ENCODE peak calls at places on chromosome 15, in five cellular contexts. P is NCI-H1092 treated with DMSO at 0.1 percent for 48 hours; I is HuH-7.5; K is stimulated activated CD8-positive, alpha-beta memory T cell treated with anti-CD3 and anti-CD28 coated beads, Interleukin-4, amount 100 ng/mL, for 24 hours; H is spleen. C is an unnamed sample.

GRCh38 chr15:70036585-70037343 is 61.0 kb downstream of the TLE3 start:
- DNase-seq in P (peak), I (no peak), K (no peak), H (peak), C (no peak)

GRCh38 chr15:100687532-100688215 is 85.3 kb downstream of the ASB7 start:
- DNase-seq in P (no peak), I (no peak), K (no peak), H (no peak), C (no peak)

GRCh38 chr15:68419301-68420175 is 12.4 kb downstream of the ITGA11 start:
- DNase-seq in P (no peak), I (no peak), K (no peak), H (no peak), C (no peak)

GRCh38 chr15:84715442-84716035 is 400 bp downstream of the SEC11A start:
- DNase-seq in P (no peak), I (peak), K (no peak), H (peak), C (no peak)

GRCh38 chr15:75801859-75802593 is 41.2 kb upstream of the UBE2Q2 start:
- DNase-seq in P (peak), I (peak), K (peak), H (peak), C (peak)

GRCh38 chr15:70334286-70334685 is 236.6 kb upstream of the TLE3 start:
- DNase-seq in P (no peak), I (no peak), K (no peak), H (no peak), C (no peak)

GRCh38 chr15:33021806-33022389 is 172.6 kb downstream of the FMN1 start:
- DNase-seq in P (peak), I (peak), K (no peak), H (no peak), C (peak)

GRCh38 chr15:37019479-37020433 is 80.6 kb downstream of the MEIS2 start:
- DNase-seq in P (no peak), I (peak), K (no peak), H (no peak), C (no peak)

GRCh38 chr15:68154923-68155559 is 50.1 kb downstream of the CALML4 start:
- DNase-seq in P (peak), I (peak), K (peak), H (no peak), C (peak)

GRCh38 chr15:81189583-81190283 is 6.9 kb upstream of the IL16 start:
- DNase-seq in P (no peak), I (no peak), K (no peak), H (no peak), C (peak)

GRCh38 chr15:76206325-76206976 is 104.8 kb downstream of the ETFA start:
- DNase-seq in P (peak), I (no peak), K (no peak), H (peak), C (no peak)

GRCh38 chr15:25403771-25404170 is 35.1 kb downstream of the UBE3A start:
- DNase-seq in P (no peak), I (no peak), K (no peak), H (no peak), C (no peak)

GRCh38 chr15:67199391-67199790 is 55.1 kb downstream of the AAGAB start:
- DNase-seq in P (no peak), I (no peak), K (no peak), H (no peak), C (no peak)

GRCh38 chr15:89090791-89091666 is 2.8 kb downstream of the ABHD2 start:
- DNase-seq in P (peak), I (no peak), K (peak), H (peak), C (peak)

GRCh38 chr15:28885630-28886430 is at the start of gene APBA2:
- DNase-seq in P (peak), I (peak), K (peak), H (peak), C (no peak)

GRCh38 chr15:65095011-65095746 is 18.6 kb downstream of the KBTBD13 start:
- DNase-seq in P (no peak), I (no peak), K (no peak), H (no peak), C (no peak)

GRCh38 chr15:40550381-40551037 is 14.3 kb downstream of the CCDC32 start:
- DNase-seq in P (no peak), I (no peak), K (no peak), H (no peak), C (no peak)

GRCh38 chr15:50939911-50940310 is 31.4 kb downstream of the AP4E1 start:
- DNase-seq in P (no peak), I (no peak), K (no peak), H (no peak), C (no peak)

GRCh38 chr15:58284293-58284692 is 146.1 kb downstream of the AQP9 start:
- DNase-seq in P (no peak), I (no peak), K (no peak), H (no peak), C (no peak)

GRCh38 chr15:36152961-36153360 is 426.5 kb upstream of the CDIN1 start:
- DNase-seq in P (no peak), I (no peak), K (no peak), H (no peak), C (no peak)

GRCh38 chr15:63041982-63042878 is at the start of gene TPM1:
- DNase-seq in P (no peak), I (peak), K (no peak), H (peak), C (no peak)

GRCh38 chr15:79474252-79474651 is 42.1 kb downstream of the MINAR1 start:
- DNase-seq in P (no peak), I (no peak), K (no peak), H (no peak), C (no peak)

GRCh38 chr15:59200560-59200959 is 6.1 kb upstream of the LDHAL6B start:
- DNase-seq in P (no peak), I (no peak), K (no peak), H (no peak), C (no peak)

GRCh38 chr15:100771745-100772144 is 107.9 kb upstream of the ALDH1A3 start:
- DNase-seq in P (no peak), I (no peak), K (no peak), H (peak), C (no peak)

GRCh38 chr15:35054380-35054779 is 30.7 kb downstream of the NANOGP8 start:
- DNase-seq in P (no peak), I (no peak), K (no peak), H (no peak), C (no peak)

GRCh38 chr15:94673801-94674200 is 442.4 kb downstream of the MCTP2 start:
- DNase-seq in P (no peak), I (no peak), K (no peak), H (no peak), C (no peak)

GRCh38 chr15:48710952-48711495 is 65.5 kb upstream of the FBN1 start:
- DNase-seq in P (no peak), I (no peak), K (no peak), H (no peak), C (no peak)

GRCh38 chr15:31344824-31345605 is 18.4 kb downstream of the KLF13 start:
- DNase-seq in P (no peak), I (no peak), K (no peak), H (peak), C (no peak)

GRCh38 chr15:36389107-36389506 is 190.3 kb upstream of the CDIN1 start:
- DNase-seq in P (no peak), I (no peak), K (no peak), H (no peak), C (no peak)

GRCh38 chr15:33679065-33679464 is 289.2 kb upstream of the CHRM5 start:
- DNase-seq in P (no peak), I (no peak), K (no peak), H (no peak), C (no peak)

GRCh38 chr15:49620174-49620573 is 444 bp downstream of the FAM227B start:
- DNase-seq in P (no peak), I (no peak), K (no peak), H (no peak), C (no peak)

GRCh38 chr15:66462630-66463029 is 34.9 kb downstream of the SNAPC5 start:
- DNase-seq in P (no peak), I (no peak), K (no peak), H (no peak), C (no peak)